ENCODE peak calls at places on chromosomes 5 and 9, in eight cellular contexts. A is mammary epithelial cell, C is GM23338, S is fibroblast of lung, I is A549, K is neural progenitor cell, W is K562, J is mesendoderm. R is an unnamed sample.
A peak's percentile ranks its signal among the peaks of the same experiment; 100 is the strongest.

GRCh38 chr5:36724429-36725332 is 118.3 kb downstream of the SLC1A3 start:
- DNase-seq in A (no peak), C (peak; percentile 60), S (no peak), I (peak; percentile 37), K (no peak), W (peak; percentile 67), J (peak; percentile 56), R (no peak)

GRCh38 chr5:171142617-171143016 is 166.4 kb upstream of the TLX3 start:
- DNase-seq in A (no peak), C (no peak), S (no peak), I (no peak), K (no peak), W (no peak), J (no peak), R (no peak)

GRCh38 chr5:178801021-178801420 is 58.7 kb upstream of the ZNF354B start:
- DNase-seq in A (no peak), C (no peak), S (no peak), I (no peak), K (no peak), W (no peak), J (no peak), R (no peak)

GRCh38 chr5:115116001-115116400 is 53.7 kb downstream of the TRIM36 start:
- DNase-seq in A (no peak), C (no peak), S (no peak), I (no peak), K (no peak), W (no peak), J (no peak), R (no peak)

GRCh38 chr5:157215826-157216167 is 35.2 kb downstream of the ITK start:
- DNase-seq in A (no peak), C (no peak), S (no peak), I (no peak), K (no peak), W (no peak), J (peak; percentile 45), R (no peak)

GRCh38 chr5:50766462-50766861 is 100.0 kb downstream of the PARP8 start:
- DNase-seq in A (peak; percentile 3), C (no peak), S (no peak), I (no peak), K (no peak), W (no peak), J (no peak), R (no peak)

GRCh38 chr9:12785251-12785880 is 10.5 kb downstream of the LURAP1L start:
- DNase-seq in A (peak; percentile 74), C (no peak), S (peak; percentile 74), I (peak; percentile 86), K (no peak), W (no peak), J (no peak), R (no peak)

GRCh38 chr9:83313771-83314170 is 224.4 kb downstream of the FRMD3 start:
- DNase-seq in A (no peak), C (no peak), S (no peak), I (no peak), K (no peak), W (no peak), J (no peak), R (no peak)

GRCh38 chr5:156036640-156037039 is 290.3 kb upstream of the SGCD start:
- DNase-seq in A (no peak), C (no peak), S (no peak), I (no peak), K (no peak), W (no peak), J (no peak), R (no peak)

GRCh38 chr5:30505014-30505886 is 688.2 kb upstream of the CDH6 start:
- DNase-seq in A (peak; percentile 62), C (no peak), S (peak; percentile 8), I (peak; percentile 8), K (peak; percentile 44), W (no peak), J (peak; percentile 73), R (no peak)

GRCh38 chr5:135702191-135702590 is 123.4 kb upstream of the CXCL14 start:
- DNase-seq in A (no peak), C (no peak), S (no peak), I (no peak), K (no peak), W (no peak), J (no peak), R (no peak)

GRCh38 chr5:119016125-119016774 is 27.9 kb upstream of the DTWD2 start:
- DNase-seq in A (no peak), C (no peak), S (no peak), I (no peak), K (no peak), W (no peak), J (no peak), R (no peak)

GRCh38 chr9:133487331-133487725 is 8.4 kb upstream of the SLC2A6 start:
- DNase-seq in A (no peak), C (no peak), S (no peak), I (no peak), K (no peak), W (no peak), J (no peak), R (no peak)

GRCh38 chr9:133485531-133486260 is 6.8 kb upstream of the SLC2A6 start:
- DNase-seq in A (no peak), C (no peak), S (no peak), I (peak; percentile 37), K (no peak), W (no peak), J (no peak), R (peak; percentile 30)

GRCh38 chr9:133488686-133489252 is 9.9 kb upstream of the SLC2A6 start:
- DNase-seq in A (no peak), C (no peak), S (no peak), I (no peak), K (no peak), W (no peak), J (no peak), R (no peak)

GRCh38 chr9:133483611-133484010 is 4.7 kb upstream of the SLC2A6 start:
- DNase-seq in A (no peak), C (no peak), S (no peak), I (no peak), K (no peak), W (no peak), J (no peak), R (no peak)

DNA sequence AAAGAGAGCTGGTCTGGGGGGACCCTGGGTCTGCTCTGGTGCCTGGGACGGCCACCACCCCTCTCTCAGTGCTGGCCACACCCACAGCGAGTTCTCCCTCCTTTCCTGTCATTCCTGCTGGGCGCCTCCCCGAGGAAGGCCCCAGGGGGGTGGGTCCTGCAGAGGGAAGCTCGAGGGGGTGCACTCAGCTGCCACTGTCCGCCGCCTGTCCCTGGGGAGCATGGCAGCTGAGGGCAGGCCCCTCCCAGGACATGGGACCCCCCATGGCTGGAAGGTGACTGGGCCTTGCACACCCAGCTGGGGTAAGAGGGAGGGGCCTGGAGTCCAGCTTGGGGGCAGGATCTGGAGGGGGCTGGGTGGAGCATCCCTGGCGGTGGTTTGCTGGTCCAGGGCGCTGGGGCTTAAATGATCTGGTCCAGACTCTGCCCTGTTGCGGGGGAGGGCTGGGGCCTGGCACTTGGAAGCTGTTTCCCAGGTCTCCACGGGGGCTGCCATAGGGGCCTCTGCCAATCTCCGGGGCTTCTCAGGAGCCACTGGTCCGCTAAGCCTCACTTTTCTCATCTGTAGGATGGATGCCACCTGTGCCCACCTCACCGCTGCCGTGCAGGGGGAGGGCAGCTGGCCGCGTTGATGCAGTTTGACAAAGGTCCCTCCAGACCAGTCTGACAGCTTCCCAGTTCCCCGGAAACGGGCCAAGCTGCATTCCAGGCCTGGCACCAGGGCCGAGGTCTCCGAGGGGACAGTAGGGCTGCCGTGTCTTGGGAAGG is 6.0 kb upstream of the SLC2A6 start:
- DNase-seq in A (no peak), C (no peak), S (no peak), I (no peak), K (no peak), W (peak; percentile 44), J (no peak), R (no peak)
- H3K4me2 ChIP-seq in A (no peak overlapping the region), C (no peak overlapping the region), S (no peak overlapping the region), I (no peak overlapping the region), K (no peak overlapping the region), W (no peak overlapping the region), J (no peak overlapping the region), R (no peak overlapping the region)

DNA sequence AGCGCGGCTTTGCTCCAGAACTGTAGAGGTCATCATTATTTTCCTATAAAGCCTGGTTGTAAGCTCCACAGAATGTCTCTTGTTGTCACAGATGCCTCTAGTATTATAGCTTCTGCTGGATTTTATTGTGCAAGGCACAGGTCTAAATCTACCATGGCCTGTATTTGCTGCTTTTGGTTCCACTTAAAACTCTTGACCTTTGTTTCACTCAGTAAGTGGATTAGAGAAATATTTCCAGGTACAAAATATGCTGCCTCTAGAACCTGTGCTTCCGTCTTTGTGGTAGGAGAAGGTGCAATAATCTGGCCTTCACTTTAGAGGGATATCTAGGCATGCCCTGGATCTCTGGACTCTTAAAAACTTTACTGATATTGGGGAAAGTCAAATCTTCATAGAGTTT is 476.6 kb upstream of the CD180 start:
- DNase-seq in A (no peak), C (no peak), S (no peak), I (no peak), K (no peak), W (no peak), J (no peak), R (no peak)
- H3K4me2 ChIP-seq in A (no peak overlapping the region), C (no peak overlapping the region), S (no peak overlapping the region), I (no peak overlapping the region), K (no peak overlapping the region), W (no peak overlapping the region), J (no peak overlapping the region), R (no peak overlapping the region)

GRCh38 chr5:116274251-116274650 is 189.4 kb downstream of the COMMD10 start:
- DNase-seq in A (no peak), C (no peak), S (no peak), I (no peak), K (no peak), W (no peak), J (no peak), R (no peak)

GRCh38 chr5:116273458-116274242 is 188.8 kb downstream of the COMMD10 start:
- DNase-seq in A (no peak), C (no peak), S (peak; percentile 87), I (no peak), K (no peak), W (no peak), J (no peak), R (no peak)

GRCh38 chr5:116272281-116272941 is 187.6 kb downstream of the COMMD10 start:
- DNase-seq in A (no peak), C (peak; percentile 7), S (peak; percentile 88), I (no peak), K (no peak), W (no peak), J (peak; percentile 12), R (no peak)

GRCh38 chr5:116275282-116275681 is 190.5 kb downstream of the COMMD10 start:
- DNase-seq in A (no peak), C (no peak), S (no peak), I (no peak), K (no peak), W (no peak), J (no peak), R (no peak)

DNA sequence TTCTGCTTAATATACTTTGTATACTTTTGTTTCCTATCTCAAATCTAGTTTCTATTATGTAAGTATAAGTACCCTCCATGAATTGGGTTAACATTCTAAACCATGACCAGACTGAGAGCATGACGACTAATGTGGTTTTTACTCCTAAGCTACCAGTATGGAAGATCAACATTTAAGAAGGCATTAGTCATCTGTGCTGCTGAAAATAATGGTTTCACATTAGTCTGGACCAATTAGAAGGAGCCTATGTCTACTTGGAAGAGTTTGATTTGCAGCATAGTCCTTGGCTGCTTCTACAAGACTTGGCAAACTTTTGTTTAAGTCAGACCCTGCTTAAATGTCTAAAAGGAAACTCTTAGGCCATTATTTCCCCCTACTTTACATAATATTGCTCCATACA is 186.6 kb downstream of the COMMD10 start:
- DNase-seq in A (peak; percentile 24), C (no peak), S (peak; percentile 89), I (no peak), K (no peak), W (no peak), J (no peak), R (no peak)
- H3K4me2 ChIP-seq in A (no peak overlapping the region), C (no peak overlapping the region), S (no peak overlapping the region), I (no peak overlapping the region), K (no peak overlapping the region), W (no peak overlapping the region), J (no peak overlapping the region), R (no peak overlapping the region)

GRCh38 chr5:10552183-10553143 is 11.4 kb upstream of the ANKRD33B start:
- DNase-seq in A (no peak), C (no peak), S (no peak), I (peak; percentile 51), K (no peak), W (no peak), J (no peak), R (peak; percentile 34)
- H3K4me2 ChIP-seq in A (no peak overlapping the region), C (peak overlapping the region; percentile 15), S (no peak overlapping the region), I (peak overlapping the region; percentile 67), K (no peak overlapping the region), W (no peak overlapping the region), J (no peak overlapping the region), R (no peak overlapping the region)